ENCODE peak calls at places on chromosomes 16 and 17, in four cellular contexts. Z, D, R and I are unnamed samples.

GRCh38 chr16:87206646-87207451 is 110.3 kb downstream of the C16orf95 start:
- DNase-seq in Z (no peak), D (no peak), R (no peak), I (no peak)

GRCh38 chr17:44956076-44956475 is 8.5 kb upstream of the KIF18B start:
- DNase-seq in Z (no peak), D (no peak), R (no peak), I (peak; percentile 38)

GRCh38 chr16:27314161-27314723 is 468 bp downstream of the IL4R start:
- DNase-seq in Z (peak; percentile 35), D (no peak), R (peak; percentile 63), I (peak; percentile 71)

GRCh38 chr17:28727727-28728363 is 743 bp upstream of the NEK8 start:
- DNase-seq in Z (peak; percentile 78), D (peak; percentile 94), R (peak; percentile 31), I (peak; percentile 98)

GRCh38 chr16:11976850-11977205 is 294 bp downstream of the SNX29 start:
- DNase-seq in Z (no peak), D (no peak), R (no peak), I (no peak)

GRCh38 chr17:36697907-36698526 is 96.6 kb downstream of the MRM1 start:
- DNase-seq in Z (peak; percentile 51), D (no peak), R (no peak), I (peak; percentile 83)

GRCh38 chr17:18219016-18219415 is 6.4 kb upstream of the LLGL1 start:
- DNase-seq in Z (no peak), D (no peak), R (no peak), I (no peak)

GRCh38 chr16:58011652-58012051 is 10.4 kb downstream of the USB1 start:
- DNase-seq in Z (no peak), D (no peak), R (no peak), I (peak; percentile 69)

GRCh38 chr17:6753006-6753445 is 2.8 kb upstream of the XAF1 start:
- DNase-seq in Z (no peak), D (no peak), R (peak; percentile 84), I (peak; percentile 64)

GRCh38 chr16:22255335-22255734 is 41.9 kb upstream of the POLR3E start:
- DNase-seq in Z (no peak), D (no peak), R (no peak), I (no peak)

GRCh38 chr16:75087040-75087979 is 29.3 kb downstream of the LDHD start:
- DNase-seq in Z (peak; percentile 76), D (no peak), R (peak; percentile 60), I (peak; percentile 70)

GRCh38 chr17:66965801-66966528 is 1.5 kb downstream of the CACNG4 start:
- DNase-seq in Z (peak; percentile 63), D (peak; percentile 21), R (no peak), I (peak; percentile 85)

GRCh38 chr16:21610766-21611165 is 11.4 kb downstream of the METTL9 start:
- DNase-seq in Z (no peak), D (no peak), R (no peak), I (no peak)

GRCh38 chr16:53091508-53092211 is 36.9 kb downstream of the CHD9 start:
- DNase-seq in Z (no peak), D (no peak), R (peak; percentile 78), I (peak; percentile 84)

GRCh38 chr16:11977206-11978041 is 890 bp downstream of the SNX29 start:
- DNase-seq in Z (no peak), D (no peak), R (peak; percentile 14), I (peak; percentile 55)

GRCh38 chr17:80953471-80954315 is 37.9 kb upstream of the CHMP6 start:
- DNase-seq in Z (no peak), D (no peak), R (no peak), I (no peak)

GRCh38 chr16:57041182-57042156 is 50.9 kb upstream of the CPNE2 start:
- DNase-seq in Z (no peak), D (peak; percentile 61), R (no peak), I (no peak)

GRCh38 chr16:57672824-57673223 is 4.7 kb downstream of the ADGRG3 start:
- DNase-seq in Z (no peak), D (no peak), R (no peak), I (no peak)

GRCh38 chr17:7943291-7943690 is 11.3 kb downstream of the CNTROB start:
- DNase-seq in Z (no peak), D (no peak), R (no peak), I (no peak)

GRCh38 chr17:66799839-66800537 is 34.9 kb upstream of the CACNG5 start:
- DNase-seq in Z (no peak), D (peak; percentile 4), R (no peak), I (no peak)

GRCh38 chr16:89412811-89413210 is 77.5 kb downstream of the ANKRD11 start:
- DNase-seq in Z (no peak), D (no peak), R (peak; percentile 62), I (no peak)

GRCh38 chr16:79272141-79272577 is 328.4 kb downstream of the MAF start:
- DNase-seq in Z (no peak), D (no peak), R (no peak), I (no peak)

GRCh38 chr17:63519972-63520882 is 2.9 kb upstream of the KCNH6 start:
- DNase-seq in Z (no peak), D (no peak), R (no peak), I (no peak)

GRCh38 chr16:22313876-22314470 is 16.8 kb downstream of the POLR3E start:
- DNase-seq in Z (peak; percentile 61), D (no peak), R (no peak), I (peak; percentile 34)

GRCh38 chr16:85369060-85369459 is 244.1 kb upstream of the GSE1 start:
- DNase-seq in Z (no peak), D (no peak), R (no peak), I (no peak)

GRCh38 chr16:84356176-84356575 is 12.2 kb upstream of the ATP2C2 start:
- DNase-seq in Z (no peak), D (no peak), R (no peak), I (no peak)
- H3K27ac ChIP-seq in Z (no peak overlapping the region), D (no peak overlapping the region), R (no peak overlapping the region), I (peak overlapping the region; percentile 73)

DNA sequence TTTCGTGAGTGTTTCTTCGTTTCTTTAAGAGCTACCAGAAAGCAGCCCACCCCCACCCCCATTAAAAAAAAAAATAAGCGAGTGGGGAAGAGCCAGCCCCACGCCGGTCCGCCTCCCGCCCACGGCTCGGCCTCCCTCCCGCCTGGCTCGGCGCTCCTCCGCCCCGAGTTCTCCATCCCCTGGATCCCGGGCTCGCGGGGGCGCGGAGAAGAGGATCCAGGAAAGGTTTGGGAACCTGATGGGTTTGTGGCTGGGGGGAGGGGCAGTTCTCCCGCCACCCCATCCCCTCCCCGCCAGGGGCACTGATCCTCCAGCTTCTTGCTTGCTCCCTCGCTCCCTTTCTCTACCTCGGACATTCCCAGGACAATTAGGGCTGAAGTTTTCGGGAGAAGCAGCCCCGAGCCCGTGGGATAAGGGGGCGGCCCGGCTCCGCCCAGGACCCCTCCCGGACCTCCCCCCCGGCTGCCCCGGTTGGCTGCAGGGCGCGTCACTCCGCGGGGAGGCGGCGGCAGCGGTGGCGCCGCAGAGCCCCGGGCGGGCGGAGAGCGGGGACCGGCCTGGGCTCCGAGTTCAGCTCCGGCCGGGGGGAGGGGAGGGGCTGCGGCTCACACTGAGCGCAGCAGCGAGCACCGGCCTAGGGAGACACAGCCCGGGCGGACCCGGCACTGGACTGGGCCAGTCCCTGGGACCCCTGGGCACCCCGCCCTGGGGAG is 1.0 kb upstream of the SALL1 start:
- DNase-seq in Z (peak; percentile 94), D (no peak), R (peak; percentile 61), I (peak; percentile 97)
- TF ChIP-seq CTCF in Z (no peak), D (no peak), R (no peak), I (peak; percentile 61)

GRCh38 chr16:1550061-1550460 is 16.6 kb downstream of the TMEM204 start:
- DNase-seq in Z (peak; percentile 89), D (no peak), R (no peak), I (no peak)
- H3K4me3 ChIP-seq in Z (no peak overlapping the region), D (no peak overlapping the region), R (no peak overlapping the region), I (no peak overlapping the region)

GRCh38 chr16:54931757-54932660 is 1.3 kb downstream of the IRX5 start:
- DNase-seq in Z (no peak), D (no peak), R (no peak), I (peak; percentile 68)

GRCh38 chr16:54928421-54929089 is 2.1 kb upstream of the IRX5 start:
- DNase-seq in Z (peak; percentile 59), D (peak; percentile 82), R (peak; percentile 82), I (peak; percentile 67)

GRCh38 chr16:54929090-54930033 is 1.3 kb upstream of the IRX5 start:
- DNase-seq in Z (peak; percentile 99), D (peak; percentile 99), R (peak; percentile 99), I (peak; percentile 100)

GRCh38 chr16:54931041-54931756 is 534 bp downstream of the IRX5 start:
- DNase-seq in Z (peak; percentile 25), D (peak; percentile 43), R (peak; percentile 15), I (peak; percentile 79)

GRCh38 chr16:54930034-54930938 is at the start of gene IRX5:
- DNase-seq in Z (peak; percentile 88), D (peak; percentile 87), R (peak; percentile 94), I (peak; percentile 95)
- H3K27ac ChIP-seq in Z (no peak within 1 kb of the TSS), D (peak within 1 kb of the TSS; percentile 74), R (peak within 1 kb of the TSS; percentile 84), I (peak within 1 kb of the TSS; percentile 93)

DNA sequence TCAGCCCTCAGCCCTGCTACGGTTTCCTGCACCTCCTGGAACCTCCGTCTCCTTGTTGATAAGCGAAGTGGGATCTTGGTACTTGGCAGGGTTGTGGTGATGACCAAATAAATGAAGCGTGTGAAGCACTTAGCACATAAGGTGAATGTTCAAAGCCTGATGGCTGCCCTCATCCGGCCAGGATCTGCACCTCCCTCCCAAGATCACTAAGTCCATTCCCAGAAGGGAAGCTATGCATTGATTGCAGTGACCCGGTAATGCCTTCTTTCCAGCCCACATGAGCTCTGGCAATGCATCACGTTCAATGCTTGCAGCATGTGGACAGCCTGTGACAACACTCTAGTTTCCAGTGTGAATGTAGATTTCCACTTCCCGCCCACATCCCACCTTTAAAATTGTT is 24.9 kb upstream of the RHOT1 start:
- DNase-seq in Z (no peak), D (no peak), R (no peak), I (peak; percentile 41)
- TF ChIP-seq CTCF in Z (no peak), D (no peak), R (no peak), I (no peak)

GRCh38 chr16:3577302-3577752 is at the start of gene NLRC3:
- DNase-seq in Z (no peak), D (no peak), R (no peak), I (no peak)
- H3K4me3 ChIP-seq in Z (no peak within 1 kb of the TSS), D (no peak within 1 kb of the TSS), R (peak within 1 kb of the TSS; percentile 11), I (no peak within 1 kb of the TSS)

GRCh38 chr17:42271277-42271922 is 4.8 kb downstream of the STAT5B start:
- DNase-seq in Z (no peak), D (no peak), R (no peak), I (no peak)
- H3K27ac ChIP-seq in Z (no peak overlapping the region), D (no peak overlapping the region), R (no peak overlapping the region), I (no peak overlapping the region)

GRCh38 chr17:47686276-47686635 is 7.7 kb upstream of the TBKBP1 start:
- DNase-seq in Z (no peak), D (no peak), R (no peak), I (no peak)

GRCh38 chr17:47685556-47686275 is 8.2 kb upstream of the TBKBP1 start:
- DNase-seq in Z (no peak), D (no peak), R (no peak), I (no peak)

GRCh38 chr17:47686661-47687327 is 7.2 kb upstream of the TBKBP1 start:
- DNase-seq in Z (no peak), D (no peak), R (no peak), I (no peak)

GRCh38 chr17:47687328-47687690 is 6.7 kb upstream of the TBKBP1 start:
- DNase-seq in Z (no peak), D (no peak), R (no peak), I (no peak)

GRCh38 chr17:47687748-47688147 is 6.2 kb upstream of the TBKBP1 start:
- DNase-seq in Z (peak; percentile 40), D (peak; percentile 29), R (no peak), I (peak; percentile 87)
- TF ChIP-seq CTCF in Z (no peak), D (no peak), R (no peak), I (no peak)